ENCODE peak calls at places on chromosomes 4 and X, in eight cellular contexts. Q is GM12865; V is LNCaP clone FGC; H is mammary epithelial cell; Z is body of pancreas; Y is BJ; T is effector memory CD4-positive, alpha-beta T cell; U is AG09309. M is an unnamed sample.

GRCh38 chr4:59388359-59388758 is 1811.8 kb upstream of the ADGRL3 start:
- DNase-seq in H (no peak), U (no peak), Q (no peak), V (no peak), Y (no peak), T (no peak), Z (no peak), M (no peak)

GRCh38 chrX:74924449-74925209 is 623 bp downstream of the NEXMIF start:
- DNase-seq in V (no peak), T (no peak), H (peak), Q (peak), U (no peak), Z (peak), Y (no peak), M (no peak)

GRCh38 chr4:176383273-176384077 is 63.7 kb downstream of the SPCS3 start:
- DNase-seq in U (no peak), H (peak), Q (no peak), Y (no peak), Z (no peak), T (no peak), V (no peak), M (no peak)

GRCh38 chrX:36431819-36432218 is 512.3 kb downstream of the CFAP47 start:
- DNase-seq in U (no peak), V (no peak), Q (no peak), Y (no peak), H (peak), T (no peak), Z (no peak), M (no peak)

GRCh38 chrX:47283015-47283771 is 50.4 kb downstream of the USP11 start:
- DNase-seq in U (no peak), Z (no peak), T (no peak), Q (peak), H (peak), Y (no peak), V (no peak), M (no peak)

GRCh38 chrX:31551913-31552312 is 480.1 kb upstream of the FTHL17 start:
- DNase-seq in V (no peak), U (no peak), Y (no peak), Z (no peak), Q (no peak), H (no peak), T (no peak), M (no peak)

GRCh38 chr4:111562811-111563210 is 582.4 kb upstream of the FAM241A start:
- DNase-seq in Z (no peak), Q (no peak), Y (peak), U (no peak), T (no peak), H (peak), V (no peak), M (no peak)

GRCh38 chr4:184893836-184894571 is 68.2 kb upstream of the ACSL1 start:
- DNase-seq in Q (no peak), Z (no peak), H (peak), V (no peak), Y (no peak), T (no peak), U (no peak), M (no peak)

GRCh38 chrX:129781134-129782014 is 1.6 kb downstream of the SASH3 start:
- DNase-seq in U (no peak), T (peak), Z (no peak), Q (peak), Y (no peak), V (no peak), H (no peak), M (no peak)

GRCh38 chrX:129782015-129782495 is 2.3 kb downstream of the SASH3 start:
- DNase-seq in Z (no peak), H (no peak), Y (no peak), T (no peak), U (no peak), Q (no peak), V (no peak), M (no peak)

GRCh38 chrX:129785160-129785947 is 5.6 kb downstream of the SASH3 start:
- DNase-seq in T (no peak), U (no peak), V (no peak), H (no peak), Y (no peak), Q (peak), Z (no peak), M (no peak)

GRCh38 chrX:129782706-129783105 is 3.0 kb downstream of the SASH3 start:
- DNase-seq in Z (no peak), U (no peak), Q (no peak), V (no peak), Y (no peak), T (no peak), H (no peak), M (no peak)

GRCh38 chrX:129783176-129783776 is 3.5 kb downstream of the SASH3 start:
- DNase-seq in U (no peak), V (no peak), H (no peak), Z (no peak), T (no peak), Y (no peak), Q (no peak), M (no peak)
- H3K4me3 ChIP-seq in U (no peak), V (no peak), H (no peak), Z (no peak), T (peak), Y (no peak), Q (peak), M (no peak)

GRCh38 chr4:109298279-109299010 is 4.0 kb downstream of the COL25A1 start:
- DNase-seq in Q (peak), Y (no peak), V (peak), Z (no peak), T (no peak), H (no peak), U (no peak), M (no peak)

GRCh38 chr4:109303141-109303499 is 662 bp upstream of the COL25A1 start:
- DNase-seq in Q (no peak), T (no peak), Y (no peak), H (no peak), Z (no peak), U (no peak), V (no peak), M (no peak)

GRCh38 chr4:109302366-109303140 is at the start of gene COL25A1:
- DNase-seq in T (no peak), V (no peak), U (no peak), Z (peak), H (no peak), Q (peak), Y (no peak), M (no peak)

GRCh38 chr4:109296545-109296944 is 5.9 kb downstream of the COL25A1 start:
- DNase-seq in Z (no peak), H (peak), V (no peak), Q (no peak), T (no peak), U (no peak), Y (no peak), M (no peak)

GRCh38 chr4:109301691-109302365 is 630 bp downstream of the COL25A1 start:
- DNase-seq in Q (no peak), Y (no peak), T (no peak), U (no peak), Z (no peak), H (no peak), V (no peak), M (no peak)
- H3K4me3 ChIP-seq in Q (peak), Y (peak), T (peak), U (peak), Z (peak), H (no peak), V (peak), M (peak)

DNA sequence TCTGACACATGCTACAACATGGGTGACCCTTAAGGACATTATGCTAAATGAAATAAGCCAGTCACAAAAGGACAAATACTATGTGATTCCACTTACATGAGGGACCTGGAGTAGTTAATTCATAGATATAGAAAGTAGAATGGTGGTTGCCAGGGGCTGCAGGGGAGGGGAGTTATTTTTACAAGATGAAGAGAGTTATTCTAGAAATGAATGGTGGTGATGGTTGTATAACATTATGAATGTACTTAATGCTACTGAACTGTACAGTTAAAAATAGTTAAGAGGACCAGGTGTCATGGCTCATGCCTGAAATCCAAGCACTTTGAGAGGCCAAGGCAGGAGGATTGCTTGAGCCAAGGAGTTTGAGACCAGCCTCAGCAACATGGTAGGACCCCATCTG is 59.5 kb upstream of the MSANTD1 start:
- DNase-seq in Q (no peak), H (no peak), Z (no peak), V (no peak), U (no peak), Y (no peak), T (no peak), M (no peak)
- H3K4me3 ChIP-seq in Q (no peak), H (no peak), Z (no peak), V (no peak), U (no peak), Y (no peak), T (no peak), M (no peak)

GRCh38 chr4:78518551-78518950 is 33.0 kb upstream of the ANXA3 start:
- DNase-seq in V (no peak), U (no peak), H (no peak), Q (no peak), Z (no peak), Y (no peak), T (no peak), M (no peak)

GRCh38 chr4:78524009-78524408 is 27.6 kb upstream of the ANXA3 start:
- DNase-seq in H (no peak), T (no peak), U (no peak), V (no peak), Q (no peak), Y (no peak), Z (no peak), M (no peak)

GRCh38 chr4:78519962-78520361 is 31.6 kb upstream of the ANXA3 start:
- DNase-seq in Z (no peak), V (no peak), T (no peak), H (no peak), U (no peak), Q (no peak), Y (no peak), M (no peak)

GRCh38 chr4:78517050-78517652 is 34.4 kb upstream of the ANXA3 start:
- DNase-seq in Z (no peak), H (peak), T (no peak), Y (no peak), V (no peak), U (no peak), Q (no peak), M (no peak)

GRCh38 chr4:78520808-78521226 is 30.8 kb upstream of the ANXA3 start:
- DNase-seq in Z (no peak), U (no peak), Q (no peak), V (no peak), Y (peak), T (no peak), H (no peak), M (no peak)
- H3K4me3 ChIP-seq in Z (no peak), U (no peak), Q (no peak), V (no peak), Y (no peak), T (no peak), H (no peak), M (no peak)

GRCh38 chr4:56316011-56316650 is 71.2 kb downstream of the AASDH start:
- DNase-seq in Z (no peak), U (no peak), H (no peak), V (no peak), Q (no peak), T (no peak), Y (no peak), M (no peak)

GRCh38 chr4:56315041-56315440 is 72.2 kb downstream of the AASDH start:
- DNase-seq in V (no peak), U (no peak), Z (no peak), Y (no peak), T (no peak), H (no peak), Q (no peak), M (no peak)

GRCh38 chr4:56313132-56313531 is 74.2 kb downstream of the AASDH start:
- DNase-seq in U (no peak), V (no peak), Z (no peak), T (no peak), Y (no peak), H (no peak), Q (no peak), M (no peak)

GRCh38 chr4:56315543-56315942 is 71.7 kb downstream of the AASDH start:
- DNase-seq in Z (no peak), U (no peak), Y (no peak), V (no peak), H (no peak), Q (no peak), T (no peak), M (no peak)

DNA sequence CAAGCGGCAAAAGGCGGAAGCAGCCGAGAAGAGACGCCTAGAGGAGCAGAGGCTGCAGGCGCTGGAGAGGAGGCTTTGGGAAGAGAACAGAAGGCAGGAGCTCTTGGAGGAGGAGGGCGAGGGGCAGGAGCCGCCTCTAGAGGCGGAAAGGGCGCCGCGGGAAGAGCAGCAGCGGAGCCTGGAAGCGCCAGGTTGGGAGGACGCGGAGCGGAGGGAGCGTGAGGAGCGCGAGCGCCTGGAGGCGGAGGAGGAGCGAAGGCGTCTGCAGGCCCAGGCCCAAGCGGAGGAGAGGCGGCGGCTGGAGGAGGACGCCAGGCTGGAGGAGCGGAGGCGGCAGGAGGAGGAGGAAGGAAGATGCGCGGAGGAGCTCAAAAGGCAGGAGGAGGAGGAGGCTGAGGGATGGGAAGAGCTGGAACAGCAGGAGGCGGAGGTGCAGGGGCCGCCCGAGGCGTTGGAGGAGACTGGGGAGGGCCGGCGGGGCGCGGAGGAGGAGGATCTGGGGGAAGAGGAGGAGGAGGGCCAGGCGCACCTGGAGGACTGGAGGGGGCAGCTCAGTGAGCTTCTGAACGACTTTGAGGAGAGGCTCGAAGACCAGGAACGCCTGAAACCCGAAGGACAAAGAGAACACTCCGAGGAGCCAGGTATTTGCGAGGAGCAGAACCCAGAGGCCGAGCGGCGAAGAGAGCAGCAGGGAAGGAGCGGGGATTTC is 72.9 kb downstream of the AASDH start:
- DNase-seq in Y (no peak), T (no peak), H (no peak), U (no peak), Z (no peak), Q (no peak), V (no peak), M (no peak)
- H3K4me3 ChIP-seq in Y (no peak), T (no peak), H (no peak), U (no peak), Z (no peak), Q (no peak), V (no peak), M (no peak)

GRCh38 chr4:173281420-173282333 is 52.5 kb downstream of the HMGB2 start:
- DNase-seq in Z (no peak), Q (no peak), H (no peak), V (no peak), Y (no peak), T (no peak), U (no peak), M (no peak)
- H3K4me3 ChIP-seq in Z (no peak), Q (no peak), H (no peak), V (no peak), Y (no peak), T (no peak), U (no peak), M (no peak)

M was measured in AG04449.